ENCODE peak calls at places on chromosomes 11 and 22, in six cellular contexts. X, L, N, I, O and Y are unnamed samples.

GRCh38 chr11:67636962-67637361 is 2.6 kb downstream of the TBX10 start:
- DNase-seq in L (no peak), O (no peak), I (no peak), N (no peak), X (no peak), Y (no peak)

GRCh38 chr11:134277176-134278001 is 1.2 kb downstream of the GLB1L3 start:
- DNase-seq in N (no peak), L (no peak), X (no peak), O (peak), I (no peak), Y (no peak)

GRCh38 chr22:25650834-25651233 is 86.4 kb downstream of the GRK3 start:
- DNase-seq in N (no peak), X (no peak), I (no peak), L (no peak), O (no peak), Y (no peak)

GRCh38 chr11:65439331-65440181 is 17.0 kb downstream of the NEAT1 start:
- DNase-seq in I (no peak), O (no peak), L (no peak), N (peak), X (no peak), Y (no peak)

GRCh38 chr11:129418039-129418438 is 42.4 kb downstream of the BARX2 start:
- DNase-seq in L (peak), I (no peak), O (no peak), N (no peak), X (no peak), Y (no peak)

GRCh38 chr11:129313588-129314288 is 61.9 kb upstream of the BARX2 start:
- DNase-seq in L (no peak), O (no peak), N (peak), I (no peak), X (no peak), Y (no peak)

GRCh38 chr11:10325398-10326079 is 20.7 kb downstream of the ADM start:
- DNase-seq in L (no peak), X (no peak), I (no peak), O (no peak), N (peak), Y (no peak)

GRCh38 chr11:115912484-115912945 is 408.3 kb upstream of the CADM1 start:
- DNase-seq in L (no peak), O (peak), X (no peak), N (peak), I (no peak), Y (no peak)

GRCh38 chr22:29842740-29843139 is 4.7 kb upstream of the ASCC2 start:
- DNase-seq in X (no peak), I (no peak), O (no peak), N (peak), L (peak), Y (no peak)

GRCh38 chr11:12173111-12173510 is 62.7 kb downstream of the MICAL2 start:
- DNase-seq in N (no peak), X (no peak), O (no peak), L (no peak), I (no peak), Y (no peak)

GRCh38 chr11:69642913-69643632 is 2.1 kb downstream of the CCND1 start:
- DNase-seq in L (peak), O (peak), I (peak), N (peak), X (peak), Y (peak)

GRCh38 chr22:30514252-30514651 is 8.8 kb upstream of the SEC14L4 start:
- DNase-seq in O (no peak), N (no peak), L (no peak), I (no peak), X (no peak), Y (no peak)

GRCh38 chr11:122229611-122230386 is 113.8 kb upstream of the BLID start:
- DNase-seq in I (no peak), O (peak), L (no peak), N (no peak), X (no peak), Y (no peak)

GRCh38 chr22:29716814-29717213 is 3.0 kb upstream of the CABP7 start:
- DNase-seq in O (peak), X (no peak), I (no peak), L (peak), N (peak), Y (peak)